ENCODE peak calls at places on chromosomes 6 and 20, in four cellular contexts. U is BJ, H is astrocyte of the spinal cord, J is AG04449. S is an unnamed sample.

GRCh38 chr6:33298773-33299236 is at the start of gene RGL2:
- DNase-seq in U (no peak), H (no peak), J (no peak), S (peak; percentile 65)

GRCh38 chr20:50368386-50368785 is 141.8 kb upstream of the PTPN1 start:
- DNase-seq in U (no peak), H (no peak), J (no peak), S (no peak)

GRCh38 chr6:48535569-48535968 is 424.6 kb upstream of the PTCHD4 start:
- DNase-seq in U (no peak), H (peak; percentile 77), J (no peak), S (no peak)

GRCh38 chr20:21096321-21097043 is 9.7 kb downstream of the LINC00237 start:
- DNase-seq in U (no peak), H (no peak), J (no peak), S (peak; percentile 16)

GRCh38 chr20:49631074-49631716 is 63.3 kb upstream of the PTGIS start:
- DNase-seq in U (no peak), H (no peak), J (no peak), S (no peak)

GRCh38 chr20:18225652-18226051 is 62.7 kb upstream of the ZNF133 start:
- DNase-seq in U (no peak), H (no peak), J (no peak), S (no peak)

GRCh38 chr6:71444222-71444621 is 155.6 kb downstream of the OGFRL1 start:
- DNase-seq in U (no peak), H (no peak), J (no peak), S (no peak)

GRCh38 chr20:51811040-51811351 is 8.7 kb upstream of the SALL4 start:
- DNase-seq in U (no peak), H (no peak), J (peak; percentile 34), S (no peak)

GRCh38 chr20:2741463-2741862 is 48.9 kb downstream of the EBF4 start:
- DNase-seq in U (no peak), H (no peak), J (no peak), S (peak; percentile 81)

GRCh38 chr6:33206864-33207568 is 1.3 kb upstream of the RING1 start:
- DNase-seq in U (no peak), H (peak; percentile 34), J (no peak), S (no peak)

GRCh38 chr6:147170269-147170668 is 33.9 kb upstream of the STXBP5 start:
- DNase-seq in U (peak; percentile 91), H (peak; percentile 86), J (peak; percentile 91), S (no peak)

GRCh38 chr6:142537612-142538478 is 236.0 kb downstream of the ADGRG6 start:
- DNase-seq in U (no peak), H (no peak), J (no peak), S (peak; percentile 34)

GRCh38 chr6:19587238-19587942 is 249.8 kb upstream of the ID4 start:
- DNase-seq in U (no peak), H (no peak), J (no peak), S (no peak)

GRCh38 chr6:99467509-99468106 is 42.5 kb upstream of the PNISR start:
- DNase-seq in U (no peak), H (peak; percentile 18), J (no peak), S (no peak)

GRCh38 chr6:20716865-20717264 is 182.6 kb downstream of the CDKAL1 start:
- DNase-seq in U (no peak), H (no peak), J (no peak), S (no peak)

GRCh38 chr6:138403324-138403800 is 661 bp upstream of the HEBP2 start:
- DNase-seq in U (no peak), H (no peak), J (no peak), S (peak; percentile 44)

GRCh38 chr20:52454660-52455059 is 263.1 kb upstream of the ZFP64 start:
- DNase-seq in U (no peak), H (peak; percentile 61), J (peak; percentile 77), S (no peak)

GRCh38 chr6:137224890-137225198 is 5.7 kb upstream of the IFNGR1 start:
- DNase-seq in U (no peak), H (no peak), J (no peak), S (peak; percentile 9)

GRCh38 chr6:43523282-43523681 is 6.4 kb downstream of the POLR1C start:
- DNase-seq in U (no peak), H (no peak), J (no peak), S (no peak)

GRCh38 chr6:36378936-36379335 is 8.5 kb downstream of the ETV7 start:
- DNase-seq in U (no peak), H (no peak), J (no peak), S (no peak)

GRCh38 chr6:470901-471448 is 79.4 kb downstream of the IRF4 start:
- DNase-seq in U (no peak), H (no peak), J (no peak), S (no peak)

GRCh38 chr20:45110301-45110700 is 4.7 kb downstream of the WFDC5 start:
- DNase-seq in U (no peak), H (no peak), J (no peak), S (no peak)

GRCh38 chr20:45109634-45110033 is 5.3 kb downstream of the WFDC5 start:
- DNase-seq in U (no peak), H (no peak), J (no peak), S (no peak)

GRCh38 chr20:45111285-45111684 is 3.7 kb downstream of the WFDC5 start:
- DNase-seq in U (no peak), H (no peak), J (no peak), S (no peak)

GRCh38 chr20:45113865-45114264 is 1.1 kb downstream of the WFDC5 start:
- DNase-seq in U (no peak), H (no peak), J (no peak), S (no peak)

DNA sequence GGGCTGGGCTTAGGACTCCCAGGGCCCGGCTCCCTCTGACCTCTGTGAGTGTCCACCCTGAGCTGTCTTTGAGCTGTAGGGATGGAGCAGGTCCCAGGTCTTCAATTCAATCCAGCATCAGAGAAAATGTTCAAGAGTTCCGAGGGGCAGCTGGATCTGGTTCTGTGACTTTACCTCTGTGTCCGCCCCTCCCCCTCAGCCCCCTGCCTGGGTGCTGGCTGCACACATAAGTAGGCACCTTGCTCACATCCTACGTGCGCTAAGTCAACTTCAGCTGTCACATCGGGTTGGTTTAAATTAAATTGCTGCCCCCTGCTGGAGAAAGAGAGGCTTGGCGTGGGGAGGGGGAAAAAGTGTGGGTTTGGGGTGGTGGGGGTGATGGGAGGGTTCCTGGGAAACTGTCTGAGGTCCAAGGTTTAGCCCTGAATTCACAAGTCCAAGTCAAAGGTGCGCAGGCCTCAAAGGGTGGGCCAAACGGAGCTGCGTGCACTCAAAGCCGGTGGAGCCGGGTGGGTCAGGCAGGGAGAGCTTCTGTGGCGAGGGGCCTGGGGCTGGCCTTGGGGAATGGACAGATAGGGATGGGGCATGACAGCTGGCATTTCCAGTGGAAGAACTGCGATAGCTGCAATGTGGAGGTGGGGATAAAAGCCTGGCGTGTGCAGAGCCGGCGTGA is 3.0 kb downstream of the WFDC5 start:
- DNase-seq in U (no peak), H (no peak), J (no peak), S (peak; percentile 53)
- TF ChIP-seq CTCF in U (peak; percentile 62), H (peak; percentile 60), J (peak; percentile 27), S (peak; percentile 76)

GRCh38 chr20:47521059-47521808 is 19.5 kb downstream of the NCOA3 start:
- DNase-seq in U (no peak), H (no peak), J (no peak), S (no peak)
- TF ChIP-seq CTCF in U (peak; percentile 15), H (no peak), J (no peak), S (peak; percentile 31)

GRCh38 chr20:58839474-58839874 is 11.2 kb downstream of the GNAS-AS1 start:
- DNase-seq in U (no peak), H (peak; percentile 26), J (no peak), S (peak; percentile 68)
- TF ChIP-seq CTCF in U (peak; percentile 51), H (peak; percentile 46), J (peak; percentile 61), S (peak; percentile 55)

GRCh38 chr6:50025258-50025657 is 3.5 kb upstream of the DEFB110 start:
- DNase-seq in U (no peak), H (no peak), J (no peak), S (no peak)

GRCh38 chr6:50030350-50030749 is 8.6 kb upstream of the DEFB110 start:
- DNase-seq in U (no peak), H (no peak), J (no peak), S (no peak)

DNA sequence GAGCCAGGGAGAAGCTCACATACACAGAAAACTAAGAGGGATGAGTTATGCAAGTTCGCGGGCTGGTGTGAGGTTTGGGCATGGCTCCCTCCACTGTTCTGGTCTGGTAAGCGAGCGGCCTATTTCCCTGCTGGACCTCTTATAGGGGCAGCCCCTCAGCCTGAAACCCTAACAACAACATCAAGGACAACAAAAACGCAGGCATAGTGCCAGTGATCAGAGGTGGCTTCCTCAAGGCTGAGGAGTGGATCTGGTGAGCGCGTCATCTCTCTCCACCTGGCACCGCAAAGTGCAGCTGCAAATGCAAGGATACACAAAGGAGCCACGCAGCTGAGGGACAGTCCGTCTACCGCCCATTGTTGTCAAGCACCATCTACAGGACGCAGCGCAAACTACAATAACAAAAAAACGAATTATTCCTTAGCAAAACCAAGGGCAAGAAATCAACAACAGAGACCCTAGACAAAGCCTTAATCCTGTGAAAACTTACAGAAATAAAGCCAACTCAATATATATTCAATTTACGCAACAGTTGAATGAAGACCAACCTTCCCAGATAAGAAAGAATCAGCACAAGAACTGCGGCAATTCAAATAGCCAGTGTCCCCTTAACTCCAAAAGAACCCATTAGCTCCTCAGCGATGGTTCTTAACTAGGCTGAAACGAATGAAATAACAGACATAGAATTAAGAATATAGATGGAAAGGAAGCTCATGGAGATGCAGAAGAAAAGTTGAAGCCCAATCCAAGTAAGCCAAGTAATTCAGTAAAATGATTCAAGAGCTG is 9.2 kb upstream of the DEFB110 start:
- DNase-seq in U (no peak), H (no peak), J (no peak), S (no peak)
- TF ChIP-seq CTCF in U (peak; percentile 17), H (peak; percentile 22), J (no peak), S (peak; percentile 17)

DNA sequence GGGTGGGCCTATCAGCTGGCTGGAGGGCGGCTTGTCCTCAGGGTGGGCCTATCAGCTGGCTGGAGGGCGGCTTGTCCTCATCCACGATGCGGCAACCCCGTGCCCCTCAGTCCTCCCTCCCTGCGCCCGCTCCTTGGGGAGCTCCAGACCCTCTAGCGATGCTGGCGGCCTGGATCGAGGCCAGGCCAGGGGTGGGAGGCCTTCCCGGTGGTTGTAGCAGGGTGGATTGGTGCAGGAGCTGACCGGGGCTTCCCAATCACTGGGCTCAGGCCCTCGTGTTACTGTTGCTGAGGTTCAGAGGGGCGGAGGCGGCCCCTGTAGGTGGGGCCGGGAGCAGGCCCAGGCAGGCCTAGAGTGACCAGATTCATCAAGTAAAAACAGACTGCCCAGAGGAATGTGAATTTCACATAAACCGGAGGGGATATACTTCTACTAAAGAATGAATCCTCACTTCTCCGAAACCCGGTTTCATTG is 8.8 kb downstream of the SLC17A9 start:
- DNase-seq in U (no peak), H (no peak), J (no peak), S (no peak)
- TF ChIP-seq CTCF in U (no peak), H (no peak), J (no peak), S (no peak)